ENCODE peak calls at places on chromosomes 5 and 9, in four cellular contexts. Z, H, D and L are unnamed samples.

GRCh38 chr9:123339666-123340414 is 16.2 kb upstream of the CRB2 start:
- DNase-seq in Z (no peak), H (no peak), D (peak), L (no peak)

GRCh38 chr5:169300468-169301385 is at the start of gene SLIT3:
- DNase-seq in Z (no peak), H (peak), D (no peak), L (peak)

GRCh38 chr9:23822331-23823169 is 3.5 kb downstream of the ELAVL2 start:
- DNase-seq in Z (no peak), H (no peak), D (no peak), L (no peak)

GRCh38 chr9:31210982-31211570 is 1173.4 kb upstream of the ACO1 start:
- DNase-seq in Z (no peak), H (no peak), D (peak), L (no peak)

GRCh38 chr9:127049044-127049443 is 73.4 kb downstream of the ANGPTL2 start:
- DNase-seq in Z (peak), H (peak), D (peak), L (no peak)

GRCh38 chr5:14928661-14929060 is 57.1 kb upstream of the ANKH start:
- DNase-seq in Z (no peak), H (no peak), D (no peak), L (no peak)

GRCh38 chr9:70539007-70539406 is 124.5 kb upstream of the KLF9 start:
- DNase-seq in Z (no peak), H (no peak), D (no peak), L (no peak)

GRCh38 chr5:73816656-73817420 is 190.8 kb downstream of the ARHGEF28 start:
- DNase-seq in Z (no peak), H (no peak), D (no peak), L (no peak)

GRCh38 chr9:20593551-20593950 is 28.7 kb downstream of the MLLT3 start:
- DNase-seq in Z (no peak), H (no peak), D (no peak), L (no peak)

GRCh38 chr9:61666849-61667371 is 477.1 kb downstream of the SPATA31A7 start:
- DNase-seq in Z (no peak), H (no peak), D (no peak), L (peak)

GRCh38 chr5:102903074-102903871 is 148.2 kb downstream of the PAM start:
- DNase-seq in Z (no peak), H (no peak), D (no peak), L (no peak)

GRCh38 chr5:10788358-10788757 is 27.3 kb upstream of the DAP start:
- DNase-seq in Z (no peak), H (no peak), D (no peak), L (no peak)

GRCh38 chr9:84153885-84154284 is 173.3 kb downstream of the RMI1 start:
- DNase-seq in Z (no peak), H (no peak), D (no peak), L (no peak)

GRCh38 chr9:26975728-26976707 is 19.8 kb downstream of the IFT74 start:
- DNase-seq in Z (peak), H (peak), D (no peak), L (no peak)

GRCh38 chr9:133774799-133775198 is 36.6 kb upstream of the SARDH start:
- DNase-seq in Z (no peak), H (no peak), D (no peak), L (no peak)

GRCh38 chr9:98787766-98788335 is 8.5 kb downstream of the ANKS6 start:
- DNase-seq in Z (no peak), H (no peak), D (no peak), L (no peak)

GRCh38 chr5:80871541-80871961 is 88.6 kb upstream of the RASGRF2 start:
- DNase-seq in Z (no peak), H (no peak), D (peak), L (no peak)

GRCh38 chr5:1312993-1313833 is 18.3 kb upstream of the TERT start:
- DNase-seq in Z (no peak), H (no peak), D (peak), L (peak)

GRCh38 chr5:135332519-135333150 is 66.4 kb downstream of the MACROH2A1 start:
- DNase-seq in Z (no peak), H (peak), D (no peak), L (no peak)

GRCh38 chr5:88819332-88819999 is 63.5 kb downstream of the MEF2C start:
- DNase-seq in Z (no peak), H (no peak), D (no peak), L (no peak)

GRCh38 chr9:79224672-79225433 is 346.9 kb upstream of the TLE4 start:
- DNase-seq in Z (no peak), H (peak), D (no peak), L (no peak)

GRCh38 chr5:128536861-128537305 is 1.2 kb downstream of the FBN2 start:
- DNase-seq in Z (no peak), H (peak), D (no peak), L (no peak)